ENCODE peak calls at places on chromosomes 6 and 20, in ten cellular contexts. R is fibroblast of the aortic adventitia; W is BJ; I is LoVo; Q is activated CD4-positive, alpha-beta T cell treated with anti-CD3 and anti-CD28 coated beads, Interleukin-2, amount 50 U/mL, for 4 hours; O is tibial artery; U is naive thymus-derived CD8-positive, alpha-beta T cell; X is stromal cell of bone marrow; D is cardiac fibroblast; C is left lung. F is an unnamed sample.

GRCh38 chr20:49432562-49432961 is 49.9 kb downstream of the KCNB1 start:
- DNase-seq in C (no peak), O (no peak), X (no peak), R (no peak), U (no peak), Q (no peak), D (no peak), W (no peak), I (no peak), F (no peak)

GRCh38 chr6:122798099-122798641 is 9.1 kb downstream of the SMPDL3A start:
- DNase-seq in Q (no peak), R (peak), I (peak), C (peak), O (no peak), U (no peak), X (peak), W (peak), D (peak), F (no peak)

GRCh38 chr6:29829766-29830165 is 2.1 kb downstream of the HLA-G start:
- DNase-seq in R (no peak), U (no peak), I (no peak), C (no peak), X (no peak), W (no peak), O (no peak), Q (no peak), D (no peak), F (no peak)

GRCh38 chr6:158431560-158431959 is 119.3 kb downstream of the TULP4 start:
- DNase-seq in X (no peak), R (no peak), D (no peak), U (no peak), W (no peak), I (no peak), O (no peak), C (no peak), Q (no peak), F (no peak)

GRCh38 chr6:22819209-22819608 is 249.8 kb downstream of the HDGFL1 start:
- DNase-seq in I (no peak), X (no peak), U (no peak), R (no peak), D (no peak), W (no peak), O (no peak), C (no peak), Q (no peak), F (no peak)

GRCh38 chr20:4601630-4602296 is 119.9 kb upstream of the PRND start:
- DNase-seq in I (peak), Q (no peak), X (no peak), O (no peak), R (no peak), C (no peak), U (no peak), W (no peak), D (peak), F (peak)

GRCh38 chr6:169861431-169862045 is 110.1 kb downstream of the ERMARD start:
- DNase-seq in W (no peak), O (no peak), D (no peak), X (no peak), C (no peak), Q (no peak), I (no peak), U (no peak), R (no peak), F (no peak)

GRCh38 chr6:134994431-134994830 is 44.5 kb upstream of the ALDH8A1 start:
- DNase-seq in Q (no peak), U (no peak), C (no peak), W (no peak), O (no peak), R (no peak), I (no peak), D (no peak), X (no peak), F (no peak)

GRCh38 chr6:27143474-27144026 is 104.0 kb upstream of the PRSS16 start:
- DNase-seq in Q (no peak), X (no peak), W (no peak), U (no peak), D (no peak), C (no peak), O (no peak), R (no peak), I (no peak), F (no peak)

GRCh38 chr6:43842231-43842794 is 72.3 kb downstream of the VEGFA start:
- DNase-seq in Q (no peak), W (no peak), X (peak), C (no peak), U (no peak), D (peak), O (no peak), R (peak), I (no peak), F (no peak)

GRCh38 chr20:14992071-14992654 is 654.8 kb upstream of the FLRT3 start:
- DNase-seq in D (peak), R (peak), X (peak), W (peak), I (no peak), U (no peak), Q (no peak), C (no peak), O (no peak), F (no peak)

GRCh38 chr20:41213150-41213820 is 75.9 kb downstream of the PLCG1 start:
- DNase-seq in C (no peak), W (no peak), X (no peak), R (peak), U (no peak), I (no peak), Q (no peak), D (peak), O (no peak), F (no peak)

GRCh38 chr6:56255370-56255769 is 8.0 kb upstream of the COL21A1 start:
- DNase-seq in C (no peak), I (no peak), Q (no peak), R (peak), W (no peak), D (peak), O (no peak), U (no peak), X (no peak), F (no peak)

GRCh38 chr6:158170656-158171081 is 2.5 kb downstream of the GTF2H5 start:
- DNase-seq in O (no peak), C (no peak), Q (no peak), R (peak), D (peak), W (peak), U (no peak), X (peak), I (no peak), F (peak)

GRCh38 chr6:136086686-136087085 is 163.4 kb downstream of the MTFR2 start:
- DNase-seq in X (peak), U (no peak), W (no peak), O (no peak), R (no peak), C (no peak), Q (no peak), I (no peak), D (peak), F (peak)

F was measured in Ammon's horn.